ENCODE peak calls at places on chromosomes 7 and 10, in six cellular contexts. One of them, this sample, is unnamed.

GRCh38 chr7:6643915-6644625 is 7.0 kb downstream of the ZNF316 start:
- DNase-seq in CD8-positive, alpha-beta T cell: no peak
- DNase-seq in right cardiac atrium: no peak
- DNase-seq in fibroblast of lung: no peak
- DNase-seq in CD8-positive, alpha-beta memory T cell: no peak
- DNase-seq in mammary epithelial cell: no peak
- DNase-seq in this sample: no peak

GRCh38 chr10:35336921-35337741 is 822 bp downstream of the CCNY start:
- DNase-seq in CD8-positive, alpha-beta memory T cell: peak; percentile 14
- DNase-seq in right cardiac atrium: peak; percentile 78
- DNase-seq in fibroblast of lung: no peak
- DNase-seq in mammary epithelial cell: peak; percentile 42
- DNase-seq in CD8-positive, alpha-beta T cell: peak; percentile 65
- DNase-seq in this sample: peak; percentile 36

GRCh38 chr7:66202380-66202779 is 2.8 kb upstream of the TPST1 start:
- DNase-seq in fibroblast of lung: no peak
- DNase-seq in mammary epithelial cell: no peak
- DNase-seq in right cardiac atrium: no peak
- DNase-seq in CD8-positive, alpha-beta T cell: no peak
- DNase-seq in CD8-positive, alpha-beta memory T cell: no peak
- DNase-seq in this sample: no peak

GRCh38 chr7:151796871-151797270 is 80.0 kb downstream of the PRKAG2 start:
- DNase-seq in mammary epithelial cell: no peak
- DNase-seq in CD8-positive, alpha-beta T cell: no peak
- DNase-seq in CD8-positive, alpha-beta memory T cell: no peak
- DNase-seq in fibroblast of lung: no peak
- DNase-seq in right cardiac atrium: no peak
- DNase-seq in this sample: no peak

GRCh38 chr7:2715341-2716231 is 27.6 kb downstream of the AMZ1 start:
- DNase-seq in right cardiac atrium: peak; percentile 28
- DNase-seq in fibroblast of lung: peak; percentile 26
- DNase-seq in CD8-positive, alpha-beta T cell: no peak
- DNase-seq in mammary epithelial cell: no peak
- DNase-seq in CD8-positive, alpha-beta memory T cell: no peak
- DNase-seq in this sample: no peak

GRCh38 chr10:16816142-16816541 is 1.1 kb downstream of the RSU1 start:
- DNase-seq in fibroblast of lung: peak; percentile 11
- DNase-seq in CD8-positive, alpha-beta memory T cell: no peak
- DNase-seq in right cardiac atrium: peak; percentile 61
- DNase-seq in mammary epithelial cell: no peak
- DNase-seq in CD8-positive, alpha-beta T cell: no peak
- DNase-seq in this sample: no peak

GRCh38 chr10:1134156-1134555 is 78.0 kb downstream of the WDR37 start:
- DNase-seq in fibroblast of lung: no peak
- DNase-seq in right cardiac atrium: no peak
- DNase-seq in CD8-positive, alpha-beta T cell: no peak
- DNase-seq in mammary epithelial cell: no peak
- DNase-seq in CD8-positive, alpha-beta memory T cell: no peak
- DNase-seq in this sample: no peak

GRCh38 chr7:901388-902154 is 25.2 kb downstream of the GET4 start:
- DNase-seq in CD8-positive, alpha-beta T cell: no peak
- DNase-seq in fibroblast of lung: peak; percentile 96
- DNase-seq in right cardiac atrium: peak; percentile 90
- DNase-seq in mammary epithelial cell: peak; percentile 57
- DNase-seq in CD8-positive, alpha-beta memory T cell: peak; percentile 35
- DNase-seq in this sample: peak; percentile 80

GRCh38 chr10:12943425-12943824 is 58.1 kb downstream of the CCDC3 start:
- DNase-seq in CD8-positive, alpha-beta memory T cell: no peak
- DNase-seq in CD8-positive, alpha-beta T cell: no peak
- DNase-seq in fibroblast of lung: no peak
- DNase-seq in right cardiac atrium: no peak
- DNase-seq in mammary epithelial cell: no peak
- DNase-seq in this sample: no peak

GRCh38 chr7:96212474-96212873 is 109.4 kb downstream of the SLC25A13 start:
- DNase-seq in right cardiac atrium: no peak
- DNase-seq in mammary epithelial cell: no peak
- DNase-seq in CD8-positive, alpha-beta memory T cell: no peak
- DNase-seq in fibroblast of lung: no peak
- DNase-seq in CD8-positive, alpha-beta T cell: no peak
- DNase-seq in this sample: no peak

GRCh38 chr7:70726951-70727378 is 405.0 kb upstream of the GALNT17 start:
- DNase-seq in CD8-positive, alpha-beta memory T cell: no peak
- DNase-seq in fibroblast of lung: no peak
- DNase-seq in mammary epithelial cell: no peak
- DNase-seq in right cardiac atrium: no peak
- DNase-seq in CD8-positive, alpha-beta T cell: no peak
- DNase-seq in this sample: no peak

GRCh38 chr10:110495731-110496552 is 1.8 kb upstream of the DUSP5 start:
- DNase-seq in right cardiac atrium: peak; percentile 75
- DNase-seq in CD8-positive, alpha-beta memory T cell: no peak
- DNase-seq in fibroblast of lung: peak; percentile 82
- DNase-seq in CD8-positive, alpha-beta T cell: no peak
- DNase-seq in mammary epithelial cell: peak; percentile 84
- DNase-seq in this sample: peak; percentile 56

GRCh38 chr7:26070290-26070689 is 81.7 kb upstream of the NFE2L3 start:
- DNase-seq in mammary epithelial cell: no peak
- DNase-seq in fibroblast of lung: no peak
- DNase-seq in right cardiac atrium: no peak
- DNase-seq in CD8-positive, alpha-beta memory T cell: no peak
- DNase-seq in CD8-positive, alpha-beta T cell: no peak
- DNase-seq in this sample: no peak

GRCh38 chr10:132388901-132389630 is 7.9 kb upstream of the PWWP2B start:
- DNase-seq in right cardiac atrium: peak; percentile 86
- DNase-seq in fibroblast of lung: no peak
- DNase-seq in CD8-positive, alpha-beta T cell: no peak
- DNase-seq in mammary epithelial cell: no peak
- DNase-seq in CD8-positive, alpha-beta memory T cell: no peak
- DNase-seq in this sample: peak; percentile 64

GRCh38 chr10:46068905-46069304 is 22.8 kb upstream of the MSMB start:
- DNase-seq in CD8-positive, alpha-beta T cell: no peak
- DNase-seq in right cardiac atrium: no peak
- DNase-seq in CD8-positive, alpha-beta memory T cell: no peak
- DNase-seq in fibroblast of lung: no peak
- DNase-seq in mammary epithelial cell: no peak
- DNase-seq in this sample: no peak

GRCh38 chr7:129947701-129948100 is 5.1 kb downstream of the UBE2H start:
- DNase-seq in mammary epithelial cell: no peak
- DNase-seq in CD8-positive, alpha-beta T cell: no peak
- DNase-seq in fibroblast of lung: peak; percentile 69
- DNase-seq in CD8-positive, alpha-beta memory T cell: no peak
- DNase-seq in right cardiac atrium: no peak
- DNase-seq in this sample: no peak

GRCh38 chr7:17275749-17276671 is 22.4 kb upstream of the AHR start:
- DNase-seq in mammary epithelial cell: peak; percentile 77
- DNase-seq in CD8-positive, alpha-beta memory T cell: no peak
- DNase-seq in CD8-positive, alpha-beta T cell: no peak
- DNase-seq in right cardiac atrium: no peak
- DNase-seq in fibroblast of lung: peak; percentile 96
- DNase-seq in this sample: no peak

GRCh38 chr7:3078458-3078857 is 34.8 kb upstream of the CARD11 start:
- DNase-seq in fibroblast of lung: no peak
- DNase-seq in CD8-positive, alpha-beta memory T cell: no peak
- DNase-seq in mammary epithelial cell: no peak
- DNase-seq in right cardiac atrium: no peak
- DNase-seq in CD8-positive, alpha-beta T cell: no peak
- DNase-seq in this sample: no peak

GRCh38 chr10:111128331-111129167 is 51.7 kb downstream of the ADRA2A start:
- DNase-seq in fibroblast of lung: no peak
- DNase-seq in right cardiac atrium: no peak
- DNase-seq in mammary epithelial cell: no peak
- DNase-seq in CD8-positive, alpha-beta memory T cell: no peak
- DNase-seq in CD8-positive, alpha-beta T cell: no peak
- DNase-seq in this sample: peak; percentile 78

GRCh38 chr7:155725073-155725346 is 80.5 kb downstream of the RBM33 start:
- DNase-seq in CD8-positive, alpha-beta memory T cell: no peak
- DNase-seq in fibroblast of lung: no peak
- DNase-seq in mammary epithelial cell: no peak
- DNase-seq in CD8-positive, alpha-beta T cell: no peak
- DNase-seq in right cardiac atrium: no peak
- DNase-seq in this sample: no peak

DNA sequence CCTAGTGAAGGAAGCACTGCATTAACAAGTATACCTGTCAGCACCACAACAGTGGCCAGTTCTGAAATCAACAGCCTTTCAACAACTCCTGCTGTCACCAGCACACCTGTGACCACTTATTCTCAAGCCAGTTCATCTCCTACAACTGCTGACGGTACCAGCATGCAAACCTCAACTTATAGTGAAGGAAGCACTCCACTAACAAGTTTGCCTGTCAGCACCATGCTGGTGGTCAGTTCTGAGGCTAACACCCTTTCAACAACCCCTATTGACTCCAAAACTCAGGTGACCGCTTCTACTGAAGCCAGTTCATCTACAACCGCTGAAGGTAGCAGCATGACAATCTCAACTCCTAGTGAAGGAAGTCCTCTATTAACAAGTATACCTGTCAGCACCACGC is 16.1 kb downstream of the MUC17 start:
- DNase-seq in CD8-positive, alpha-beta memory T cell: no peak
- DNase-seq in fibroblast of lung: no peak
- DNase-seq in CD8-positive, alpha-beta T cell: no peak
- DNase-seq in mammary epithelial cell: no peak
- DNase-seq in right cardiac atrium: no peak
- DNase-seq in this sample: no peak
- H3K4me3 ChIP-seq in CD8-positive, alpha-beta memory T cell: no peak overlapping the region
- H3K4me3 ChIP-seq in fibroblast of lung: no peak overlapping the region
- H3K4me3 ChIP-seq in CD8-positive, alpha-beta T cell: no peak overlapping the region
- H3K4me3 ChIP-seq in mammary epithelial cell: no peak overlapping the region
- H3K4me3 ChIP-seq in right cardiac atrium: no peak overlapping the region
- H3K4me3 ChIP-seq in this sample: no peak overlapping the region

GRCh38 chr7:47358357-47358756 is 223.6 kb downstream of the TNS3 start:
- DNase-seq in right cardiac atrium: no peak
- DNase-seq in mammary epithelial cell: no peak
- DNase-seq in CD8-positive, alpha-beta memory T cell: no peak
- DNase-seq in fibroblast of lung: no peak
- DNase-seq in CD8-positive, alpha-beta T cell: no peak
- DNase-seq in this sample: no peak
- H3K4me1 ChIP-seq in right cardiac atrium: no peaks in the 10 kb centered on the region
- H3K4me1 ChIP-seq in mammary epithelial cell: peaks cover 20% of the 10 kb centered on the region
- H3K4me1 ChIP-seq in CD8-positive, alpha-beta memory T cell: no peaks in the 10 kb centered on the region
- H3K4me1 ChIP-seq in fibroblast of lung: peaks cover 2% of the 10 kb centered on the region
- H3K4me1 ChIP-seq in CD8-positive, alpha-beta T cell: no peaks in the 10 kb centered on the region
- H3K4me1 ChIP-seq in this sample: peaks cover 4% of the 10 kb centered on the region

GRCh38 chr7:122143751-122144711 is at the start of gene AASS:
- DNase-seq in CD8-positive, alpha-beta T cell: peak; percentile 82
- DNase-seq in fibroblast of lung: peak; percentile 96
- DNase-seq in mammary epithelial cell: peak; percentile 89
- DNase-seq in right cardiac atrium: peak; percentile 98
- DNase-seq in CD8-positive, alpha-beta memory T cell: peak; percentile 67
- DNase-seq in this sample: peak; percentile 99
- H3K4me3 ChIP-seq in CD8-positive, alpha-beta T cell: peak within 1 kb of the TSS; percentile 70
- H3K4me3 ChIP-seq in fibroblast of lung: peak within 1 kb of the TSS; percentile 70
- H3K4me3 ChIP-seq in mammary epithelial cell: peak within 1 kb of the TSS; percentile 78
- H3K4me3 ChIP-seq in right cardiac atrium: peak within 1 kb of the TSS; percentile 93
- H3K4me3 ChIP-seq in CD8-positive, alpha-beta memory T cell: peak within 1 kb of the TSS; percentile 67
- H3K4me3 ChIP-seq in this sample: peak within 1 kb of the TSS; percentile 78

GRCh38 chr10:105647354-105647753 is 1006.3 kb downstream of the SORCS3 start:
- DNase-seq in CD8-positive, alpha-beta memory T cell: no peak
- DNase-seq in mammary epithelial cell: no peak
- DNase-seq in CD8-positive, alpha-beta T cell: no peak
- DNase-seq in right cardiac atrium: no peak
- DNase-seq in fibroblast of lung: no peak
- DNase-seq in this sample: no peak

GRCh38 chr10:105644978-105645377 is 1003.9 kb downstream of the SORCS3 start:
- DNase-seq in fibroblast of lung: no peak
- DNase-seq in CD8-positive, alpha-beta T cell: no peak
- DNase-seq in mammary epithelial cell: no peak
- DNase-seq in right cardiac atrium: no peak
- DNase-seq in CD8-positive, alpha-beta memory T cell: no peak
- DNase-seq in this sample: no peak

GRCh38 chr10:105644559-105644958 is 1003.5 kb downstream of the SORCS3 start:
- DNase-seq in CD8-positive, alpha-beta memory T cell: no peak
- DNase-seq in right cardiac atrium: no peak
- DNase-seq in CD8-positive, alpha-beta T cell: no peak
- DNase-seq in fibroblast of lung: no peak
- DNase-seq in mammary epithelial cell: no peak
- DNase-seq in this sample: no peak

GRCh38 chr10:105643662-105644061 is 1002.6 kb downstream of the SORCS3 start:
- DNase-seq in CD8-positive, alpha-beta memory T cell: no peak
- DNase-seq in CD8-positive, alpha-beta T cell: no peak
- DNase-seq in fibroblast of lung: no peak
- DNase-seq in mammary epithelial cell: no peak
- DNase-seq in right cardiac atrium: no peak
- DNase-seq in this sample: no peak
- H3K4me1 ChIP-seq in CD8-positive, alpha-beta memory T cell: no peaks in the 10 kb centered on the region
- H3K4me1 ChIP-seq in CD8-positive, alpha-beta T cell: no peaks in the 10 kb centered on the region
- H3K4me1 ChIP-seq in fibroblast of lung: no peaks in the 10 kb centered on the region
- H3K4me1 ChIP-seq in mammary epithelial cell: no peaks in the 10 kb centered on the region
- H3K4me1 ChIP-seq in right cardiac atrium: no peaks in the 10 kb centered on the region
- H3K4me1 ChIP-seq in this sample: no peaks in the 10 kb centered on the region

This sample was measured in psoas muscle.